ENCODE peak calls at places on chromosome 15, in six cellular contexts. F is tibial artery, N is transverse colon, S is heart right ventricle, D is stomach, Y is H1. I is an unnamed sample.

GRCh38 chr15:78162038-78162437 is 12.9 kb downstream of the IDH3A start:
- DNase-seq in S (no peak), F (no peak), Y (no peak), D (no peak), N (no peak), I (no peak)

GRCh38 chr15:82197734-82198594 is 64.6 kb downstream of the EFL1 start:
- DNase-seq in N (peak), Y (peak), S (peak), D (peak), F (peak), I (no peak)

GRCh38 chr15:65413760-65414144 is 9.0 kb downstream of the IGDCC4 start:
- DNase-seq in F (no peak), Y (no peak), S (no peak), N (no peak), D (no peak), I (no peak)

GRCh38 chr15:30929064-30929669 is 25.5 kb downstream of the FAN1 start:
- DNase-seq in S (no peak), Y (no peak), N (no peak), F (no peak), D (no peak), I (no peak)

GRCh38 chr15:51203797-51204196 is 109.1 kb upstream of the TNFAIP8L3 start:
- DNase-seq in Y (no peak), F (no peak), S (no peak), D (no peak), N (no peak), I (no peak)

GRCh38 chr15:30889231-30889630 is 14.5 kb upstream of the FAN1 start:
- DNase-seq in N (no peak), D (no peak), S (no peak), F (no peak), Y (no peak), I (no peak)

GRCh38 chr15:69525543-69525942 is 72.9 kb downstream of the RPLP1 start:
- DNase-seq in S (no peak), F (no peak), Y (no peak), D (no peak), N (no peak), I (no peak)

GRCh38 chr15:50881121-50882048 is 27.1 kb upstream of the AP4E1 start:
- DNase-seq in D (no peak), S (no peak), F (no peak), N (no peak), Y (no peak), I (peak)

GRCh38 chr15:29337156-29337959 is 67.7 kb upstream of the NSMCE3 start:
- DNase-seq in Y (no peak), F (peak), S (no peak), D (no peak), N (no peak), I (no peak)

GRCh38 chr15:33045066-33045810 is 149.3 kb downstream of the FMN1 start:
- DNase-seq in Y (no peak), D (peak), F (no peak), N (no peak), S (no peak), I (no peak)

GRCh38 chr15:44035781-44036699 is 159.0 kb downstream of the FRMD5 start:
- DNase-seq in F (no peak), D (no peak), S (no peak), Y (no peak), N (no peak), I (no peak)

GRCh38 chr15:66084704-66085103 is 168.8 kb downstream of the MEGF11 start:
- DNase-seq in D (no peak), F (no peak), N (no peak), S (no peak), Y (no peak), I (no peak)

GRCh38 chr15:86061581-86061980 is 18.1 kb upstream of the AGBL1 start:
- DNase-seq in S (no peak), Y (no peak), N (no peak), F (no peak), D (no peak), I (no peak)

GRCh38 chr15:60442763-60443162 is 36.2 kb downstream of the ICE2 start:
- DNase-seq in D (no peak), F (no peak), S (no peak), Y (no peak), N (no peak), I (no peak)

GRCh38 chr15:98900382-98900781 is 107.2 kb downstream of the PGPEP1L start:
- DNase-seq in F (no peak), N (no peak), S (no peak), D (no peak), Y (no peak), I (no peak)

GRCh38 chr15:70646169-70646568 is 117.2 kb downstream of the UACA start:
- DNase-seq in S (no peak), D (no peak), F (no peak), N (no peak), Y (no peak), I (no peak)

GRCh38 chr15:55573224-55573623 is 14.9 kb downstream of the PYGO1 start:
- DNase-seq in D (no peak), Y (no peak), F (no peak), N (no peak), S (no peak), I (no peak)

GRCh38 chr15:70912187-70912586 is 19.6 kb downstream of the LRRC49 start:
- DNase-seq in F (no peak), N (no peak), D (no peak), S (no peak), Y (no peak), I (no peak)

GRCh38 chr15:92714071-92714456 is 58.5 kb upstream of the FAM174B start:
- DNase-seq in D (no peak), F (no peak), N (no peak), Y (no peak), S (no peak), I (no peak)

GRCh38 chr15:79644091-79644490 is 212.0 kb downstream of the MINAR1 start:
- DNase-seq in F (no peak), D (no peak), S (no peak), N (no peak), Y (no peak), I (no peak)

GRCh38 chr15:23857028-23857641 is 170.0 kb upstream of the NDN start:
- DNase-seq in Y (no peak), N (peak), D (peak), S (peak), F (no peak), I (no peak)
- TF ChIP-seq CTCF in Y (peak), N (peak), D (peak), S (peak), F (no peak), I (peak)

GRCh38 chr15:67147410-67147949 is 82.1 kb downstream of the SMAD3 start:
- DNase-seq in S (no peak), N (no peak), F (no peak), Y (no peak), D (no peak), I (no peak)
- H3K4me3 ChIP-seq in S (no peak), N (no peak), F (no peak), Y (no peak), D (no peak), I (no peak)

GRCh38 chr15:34243226-34243625 is 18.4 kb downstream of the EMC4 start:
- DNase-seq in N (no peak), F (no peak), Y (no peak), S (no peak), D (no peak), I (no peak)

GRCh38 chr15:34246276-34247010 is 21.6 kb downstream of the EMC4 start:
- DNase-seq in F (no peak), D (no peak), S (no peak), N (no peak), Y (no peak), I (no peak)

GRCh38 chr15:34239151-34239761 is 14.4 kb downstream of the EMC4 start:
- DNase-seq in N (no peak), Y (no peak), D (no peak), F (no peak), S (no peak), I (peak)

GRCh38 chr15:34240537-34240936 is 15.7 kb downstream of the EMC4 start:
- DNase-seq in Y (no peak), S (no peak), N (no peak), F (no peak), D (no peak), I (no peak)

DNA sequence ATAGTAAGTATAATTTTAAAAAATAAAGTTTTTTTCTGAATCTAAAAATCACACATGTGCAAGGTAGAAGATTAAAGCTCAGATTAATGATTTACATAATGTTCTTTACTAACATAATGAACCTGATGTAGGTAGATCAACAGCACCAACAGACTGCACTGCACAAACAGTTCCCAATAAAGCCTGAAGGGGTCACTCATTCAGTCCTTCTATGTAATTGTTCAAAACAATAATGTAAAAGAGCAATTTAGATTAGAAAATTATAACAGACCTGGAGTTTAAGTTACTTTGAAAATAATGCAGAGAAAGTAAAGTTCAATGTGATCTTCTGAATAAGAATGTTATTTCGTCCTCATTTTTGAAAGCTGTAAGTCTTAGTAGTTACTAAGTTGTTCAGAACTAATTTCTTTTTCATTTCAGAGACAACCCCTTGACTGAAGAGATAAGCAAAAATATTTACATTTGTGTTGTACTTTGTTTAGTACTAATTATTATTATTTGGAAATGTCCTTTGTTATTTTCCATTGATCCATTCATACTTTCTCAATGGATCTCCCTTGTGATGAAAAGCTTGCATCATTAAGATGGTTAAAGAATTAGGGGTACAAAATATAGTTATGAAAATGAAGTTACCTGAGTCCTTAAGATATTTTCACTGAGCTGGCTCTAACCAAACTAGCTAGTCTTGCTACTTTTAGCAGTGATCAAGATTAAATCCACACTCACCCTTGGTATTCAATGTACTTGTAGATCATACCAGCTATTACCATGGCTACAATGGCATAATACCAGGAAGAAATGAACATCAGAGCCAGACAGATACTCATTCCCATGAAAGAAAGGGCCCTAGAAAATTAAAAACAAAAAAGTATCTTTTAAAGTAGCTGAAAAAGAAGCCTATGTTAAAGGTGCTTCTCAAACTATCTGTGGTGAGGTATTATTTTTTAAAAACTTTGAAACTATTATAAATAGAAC is 16.8 kb downstream of the EMC4 start:
- DNase-seq in F (no peak), N (peak), D (no peak), S (no peak), Y (no peak), I (no peak)
- TF ChIP-seq CTCF in F (peak), N (peak), D (peak), S (peak), Y (no peak), I (peak)

GRCh38 chr15:72968531-72968922 is 83.7 kb upstream of the NEO1 start:
- DNase-seq in N (peak), S (peak), Y (no peak), F (peak), D (peak), I (peak)
- H3K4me3 ChIP-seq in N (no peak), S (no peak), Y (no peak), F (no peak), D (no peak), I (no peak)

GRCh38 chr15:75206006-75206405 is 4.3 kb downstream of the C15orf39 start:
- DNase-seq in D (no peak), N (no peak), Y (no peak), F (no peak), S (no peak), I (no peak)

GRCh38 chr15:75205064-75205395 is 3.3 kb downstream of the C15orf39 start:
- DNase-seq in F (no peak), N (no peak), S (no peak), D (no peak), Y (no peak), I (no peak)

GRCh38 chr15:75208501-75209288 is 7.0 kb downstream of the C15orf39 start:
- DNase-seq in Y (no peak), D (no peak), F (no peak), S (no peak), N (no peak), I (no peak)

GRCh38 chr15:75207618-75208500 is 6.2 kb downstream of the C15orf39 start:
- DNase-seq in S (no peak), N (no peak), D (no peak), F (no peak), Y (no peak), I (no peak)

DNA sequence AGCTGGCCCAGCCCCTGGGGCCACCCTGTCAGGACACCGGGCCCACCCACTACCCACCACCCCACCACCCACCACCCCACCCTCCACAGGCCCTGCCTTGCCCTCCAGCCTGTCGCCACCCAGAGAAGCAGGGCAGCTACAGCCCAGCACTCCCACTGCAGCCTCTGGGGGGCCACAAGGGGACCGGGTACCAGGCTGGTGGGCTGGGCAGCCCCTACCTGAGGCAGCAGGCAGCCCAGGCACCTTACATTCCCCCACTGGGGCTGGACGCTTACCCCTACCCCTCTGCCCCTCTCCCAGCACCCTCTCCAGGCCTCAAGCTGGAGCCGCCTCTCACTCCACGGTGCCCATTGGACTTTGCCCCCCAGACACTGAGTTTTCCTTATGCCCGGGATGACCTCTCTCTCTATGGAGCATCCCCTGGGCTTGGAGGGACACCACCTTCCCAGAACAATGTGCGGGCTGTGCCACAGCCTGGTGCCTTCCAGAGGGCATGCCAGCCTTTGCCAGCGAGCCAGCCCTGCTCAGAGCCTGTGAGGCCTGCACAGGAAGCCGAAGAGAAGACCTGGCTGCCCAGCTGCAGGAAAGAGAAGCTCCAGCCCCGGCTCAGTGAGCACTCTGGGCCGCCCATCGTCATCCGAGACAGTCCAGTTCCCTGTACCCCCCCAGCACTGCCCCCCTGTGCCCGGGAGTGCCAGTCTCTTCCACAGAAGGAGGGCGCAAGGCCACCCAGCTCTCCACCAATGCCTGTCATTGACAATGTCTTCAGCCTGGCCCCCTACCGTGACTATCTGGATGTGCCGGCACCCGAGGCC is 5.3 kb downstream of the C15orf39 start:
- DNase-seq in Y (no peak), N (no peak), S (no peak), D (no peak), F (no peak), I (no peak)
- TF ChIP-seq CTCF in Y (no peak), N (no peak), S (no peak), D (no peak), F (no peak), I (no peak)

DNA sequence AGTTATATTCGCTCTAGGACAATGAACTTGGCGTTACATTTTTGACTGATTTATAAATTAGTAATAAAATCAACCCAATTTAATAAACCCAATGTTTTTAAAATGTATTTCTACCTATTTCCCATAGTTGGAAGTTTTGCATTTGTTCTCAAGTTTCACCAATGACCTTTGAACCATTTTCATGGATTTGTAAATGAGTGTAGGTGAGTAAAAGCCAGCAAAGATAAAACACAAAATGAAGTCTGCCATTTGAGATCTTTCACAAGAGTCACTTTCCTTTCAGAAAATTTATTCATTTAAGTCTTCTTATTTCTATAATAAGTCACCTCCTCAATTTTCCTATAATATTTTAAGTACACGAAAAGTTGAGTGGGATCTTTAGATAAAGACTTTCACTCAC is 92.1 kb downstream of the MEIS2 start:
- DNase-seq in F (no peak), N (no peak), Y (no peak), D (no peak), S (no peak), I (no peak)
- H3K4me3 ChIP-seq in F (no peak), N (no peak), Y (no peak), D (no peak), S (no peak), I (no peak)

I was measured in epithelial cell of proximal tubule.